ENCODE peak calls at places on chromosomes 6 and 20, in five cellular contexts. F, V, C, W and G are unnamed samples.

GRCh38 chr6:161141173-161141572 is 132.7 kb downstream of the AGPAT4 start:
- DNase-seq in F (no peak), V (no peak), C (no peak), W (no peak), G (no peak)

GRCh38 chr20:43958626-43959025 is 44.0 kb downstream of the TOX2 start:
- DNase-seq in F (no peak), V (no peak), C (no peak), W (no peak), G (no peak)

GRCh38 chr6:154414021-154414813 is 57.6 kb upstream of the IPCEF1 start:
- DNase-seq in F (no peak), V (no peak), C (no peak), W (no peak), G (no peak)

GRCh38 chr6:151719070-151719469 is 88.4 kb upstream of the ESR1 start:
- DNase-seq in F (no peak), V (no peak), C (no peak), W (no peak), G (no peak)

GRCh38 chr20:44642203-44643153 is 9.0 kb downstream of the ADA start:
- DNase-seq in F (no peak), V (peak), C (peak), W (peak), G (peak)

GRCh38 chr6:1190361-1190760 is 121.5 kb upstream of the FOXQ1 start:
- DNase-seq in F (no peak), V (no peak), C (no peak), W (peak), G (no peak)

GRCh38 chr20:61640171-61640570 is 388.1 kb downstream of the CDH4 start:
- DNase-seq in F (no peak), V (no peak), C (no peak), W (no peak), G (no peak)

GRCh38 chr20:63891061-63892002 is 3.6 kb upstream of the DNAJC5 start:
- DNase-seq in F (no peak), V (no peak), C (no peak), W (no peak), G (no peak)

GRCh38 chr6:113936093-113936934 is 34.6 kb downstream of the HDAC2 start:
- DNase-seq in F (no peak), V (no peak), C (no peak), W (no peak), G (no peak)

GRCh38 chr6:76247527-76247926 is 175.1 kb upstream of the IMPG1 start:
- DNase-seq in F (no peak), V (no peak), C (no peak), W (no peak), G (no peak)

GRCh38 chr6:32785781-32786533 is 22.6 kb upstream of the HLA-DQB2 start:
- DNase-seq in F (no peak), V (no peak), C (no peak), W (no peak), G (no peak)

GRCh38 chr20:58575776-58576589 is 60.8 kb upstream of the APCDD1L start:
- DNase-seq in F (no peak), V (no peak), C (no peak), W (no peak), G (no peak)

GRCh38 chr6:157376706-157377230 is 4.2 kb upstream of the ZDHHC14 start:
- DNase-seq in F (no peak), V (no peak), C (no peak), W (no peak), G (no peak)

GRCh38 chr6:164929155-164929977 is 380.0 kb downstream of the C6orf118 start:
- DNase-seq in F (no peak), V (no peak), C (no peak), W (no peak), G (no peak)

GRCh38 chr20:32534661-32535240 is 50.4 kb downstream of the NOL4L start:
- DNase-seq in F (no peak), V (no peak), C (no peak), W (no peak), G (no peak)

GRCh38 chr6:160263214-160263939 is 4.8 kb upstream of the SLC22A2 start:
- DNase-seq in F (no peak), V (no peak), C (no peak), W (no peak), G (no peak)

GRCh38 chr6:158938811-158939254 is 61.2 kb downstream of the RSPH3 start:
- DNase-seq in F (no peak), V (no peak), C (peak), W (no peak), G (peak)